ENCODE peak calls at places on chromosomes 13 and 19, in six cellular contexts. One of them, this sample, is unnamed.

GRCh38 chr13:41229356-41229755 is 34.0 kb downstream of the MTRF1 start:
- DNase-seq in cardiac muscle cell: no peak
- DNase-seq in esophagus muscularis mucosa: no peak
- DNase-seq in left lung: no peak
- DNase-seq in stomach: no peak
- DNase-seq in H9: no peak
- DNase-seq in this sample: no peak

GRCh38 chr13:77184455-77184854 is 142.4 kb downstream of the MYCBP2 start:
- DNase-seq in left lung: no peak
- DNase-seq in H9: no peak
- DNase-seq in esophagus muscularis mucosa: no peak
- DNase-seq in cardiac muscle cell: no peak
- DNase-seq in stomach: no peak
- DNase-seq in this sample: no peak

GRCh38 chr19:3266792-3267469 is 42.5 kb downstream of the CELF5 start:
- DNase-seq in left lung: no peak
- DNase-seq in stomach: no peak
- DNase-seq in esophagus muscularis mucosa: no peak
- DNase-seq in cardiac muscle cell: no peak
- DNase-seq in H9: no peak
- DNase-seq in this sample: no peak

GRCh38 chr13:40508112-40508511 is 158.3 kb downstream of the FOXO1 start:
- DNase-seq in stomach: no peak
- DNase-seq in H9: no peak
- DNase-seq in cardiac muscle cell: no peak
- DNase-seq in esophagus muscularis mucosa: no peak
- DNase-seq in left lung: no peak
- DNase-seq in this sample: no peak

GRCh38 chr19:38441660-38442348 is 8.3 kb downstream of the RYR1 start:
- DNase-seq in stomach: no peak
- DNase-seq in cardiac muscle cell: peak
- DNase-seq in H9: peak
- DNase-seq in left lung: no peak
- DNase-seq in esophagus muscularis mucosa: no peak
- DNase-seq in this sample: no peak

GRCh38 chr19:3440082-3440481 is 40.2 kb downstream of the SMIM24 start:
- DNase-seq in esophagus muscularis mucosa: no peak
- DNase-seq in H9: peak
- DNase-seq in left lung: no peak
- DNase-seq in cardiac muscle cell: no peak
- DNase-seq in stomach: peak
- DNase-seq in this sample: peak

GRCh38 chr13:111630411-111630810 is 310.0 kb downstream of the TEX29 start:
- DNase-seq in cardiac muscle cell: no peak
- DNase-seq in stomach: no peak
- DNase-seq in H9: peak
- DNase-seq in left lung: no peak
- DNase-seq in esophagus muscularis mucosa: no peak
- DNase-seq in this sample: no peak

GRCh38 chr13:75410207-75410606 is 71.8 kb downstream of the TBC1D4 start:
- DNase-seq in left lung: no peak
- DNase-seq in stomach: no peak
- DNase-seq in H9: no peak
- DNase-seq in esophagus muscularis mucosa: no peak
- DNase-seq in cardiac muscle cell: no peak
- DNase-seq in this sample: no peak

GRCh38 chr19:48341006-48341405 is 15.7 kb downstream of the EMP3 start:
- DNase-seq in esophagus muscularis mucosa: no peak
- DNase-seq in H9: no peak
- DNase-seq in stomach: no peak
- DNase-seq in cardiac muscle cell: no peak
- DNase-seq in left lung: no peak
- DNase-seq in this sample: no peak

GRCh38 chr13:102693781-102694180 is 1.1 kb downstream of the METTL21C start:
- DNase-seq in cardiac muscle cell: no peak
- DNase-seq in left lung: no peak
- DNase-seq in stomach: no peak
- DNase-seq in H9: no peak
- DNase-seq in esophagus muscularis mucosa: no peak
- DNase-seq in this sample: no peak

GRCh38 chr19:18298601-18299000 is 17.2 kb upstream of the JUND start:
- DNase-seq in esophagus muscularis mucosa: no peak
- DNase-seq in left lung: no peak
- DNase-seq in cardiac muscle cell: no peak
- DNase-seq in stomach: no peak
- DNase-seq in H9: no peak
- DNase-seq in this sample: no peak

GRCh38 chr19:10553943-10554381 is 10.3 kb downstream of the ATG4D start:
- DNase-seq in stomach: peak
- DNase-seq in left lung: no peak
- DNase-seq in cardiac muscle cell: no peak
- DNase-seq in H9: no peak
- DNase-seq in esophagus muscularis mucosa: no peak
- DNase-seq in this sample: no peak

GRCh38 chr19:18843960-18844359 is 12.2 kb downstream of the UPF1 start:
- DNase-seq in stomach: no peak
- DNase-seq in left lung: no peak
- DNase-seq in cardiac muscle cell: no peak
- DNase-seq in esophagus muscularis mucosa: no peak
- DNase-seq in H9: no peak
- DNase-seq in this sample: no peak

GRCh38 chr13:110108348-110109139 is 198.4 kb downstream of the COL4A1 start:
- DNase-seq in H9: peak
- DNase-seq in left lung: peak
- DNase-seq in cardiac muscle cell: peak
- DNase-seq in stomach: peak
- DNase-seq in esophagus muscularis mucosa: peak
- DNase-seq in this sample: peak
- TF ChIP-seq CTCF in H9: peak
- TF ChIP-seq CTCF in left lung: peak
- TF ChIP-seq CTCF in cardiac muscle cell: peak
- TF ChIP-seq CTCF in stomach: peak
- TF ChIP-seq CTCF in esophagus muscularis mucosa: peak
- TF ChIP-seq CTCF in this sample: peak

GRCh38 chr19:55301459-55302331 is 17.9 kb downstream of the BRSK1 start:
- DNase-seq in stomach: peak
- DNase-seq in esophagus muscularis mucosa: peak
- DNase-seq in left lung: peak
- DNase-seq in H9: peak
- DNase-seq in cardiac muscle cell: peak
- DNase-seq in this sample: peak
- TF ChIP-seq CTCF in stomach: peak
- TF ChIP-seq CTCF in esophagus muscularis mucosa: peak
- TF ChIP-seq CTCF in left lung: peak
- TF ChIP-seq CTCF in H9: peak
- TF ChIP-seq CTCF in cardiac muscle cell: peak
- TF ChIP-seq CTCF in this sample: peak

GRCh38 chr19:6018786-6019185 is 40.8 kb upstream of the RANBP3 start:
- DNase-seq in esophagus muscularis mucosa: no peak
- DNase-seq in H9: peak
- DNase-seq in cardiac muscle cell: peak
- DNase-seq in left lung: peak
- DNase-seq in stomach: no peak
- DNase-seq in this sample: peak
- TF ChIP-seq CTCF in esophagus muscularis mucosa: no peak
- TF ChIP-seq CTCF in H9: peak
- TF ChIP-seq CTCF in cardiac muscle cell: peak
- TF ChIP-seq CTCF in left lung: no peak
- TF ChIP-seq CTCF in stomach: no peak
- TF ChIP-seq CTCF in this sample: no peak

DNA sequence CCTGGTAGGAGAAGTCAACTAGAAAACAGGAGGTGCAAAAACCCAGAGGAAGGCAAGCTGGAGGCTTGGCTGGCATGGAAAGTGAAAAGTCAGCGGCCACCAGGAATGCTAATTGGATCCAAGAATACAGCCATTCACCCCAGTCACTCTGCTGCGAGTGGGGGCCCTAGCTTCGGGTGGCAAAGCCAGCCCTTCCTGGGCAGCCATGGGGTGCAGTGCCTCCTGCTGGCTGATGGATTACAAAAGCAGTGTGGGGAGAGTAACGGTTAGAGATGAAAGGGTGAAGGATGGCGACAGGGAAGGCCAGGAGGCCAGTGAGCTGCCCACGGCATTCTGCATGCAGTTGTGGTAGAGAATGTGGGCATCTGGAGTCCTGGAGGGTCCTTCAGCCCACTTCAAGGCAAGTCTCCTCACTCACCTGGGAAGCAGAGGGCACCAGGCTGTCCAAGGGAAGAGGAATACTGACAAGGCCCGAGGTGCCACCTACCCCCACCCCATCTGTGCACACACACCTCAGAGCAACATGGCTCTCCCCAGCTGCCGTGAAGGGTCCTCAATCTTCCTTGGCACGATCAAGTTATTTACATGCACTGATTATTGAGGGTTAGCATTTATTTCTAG is 20.3 kb upstream of the EPHX3 start:
- DNase-seq in stomach: no peak
- DNase-seq in cardiac muscle cell: no peak
- DNase-seq in left lung: no peak
- DNase-seq in H9: peak
- DNase-seq in esophagus muscularis mucosa: no peak
- DNase-seq in this sample: no peak
- TF ChIP-seq CTCF in stomach: no peak
- TF ChIP-seq CTCF in cardiac muscle cell: peak
- TF ChIP-seq CTCF in left lung: no peak
- TF ChIP-seq CTCF in H9: peak
- TF ChIP-seq CTCF in esophagus muscularis mucosa: no peak
- TF ChIP-seq CTCF in this sample: peak

DNA sequence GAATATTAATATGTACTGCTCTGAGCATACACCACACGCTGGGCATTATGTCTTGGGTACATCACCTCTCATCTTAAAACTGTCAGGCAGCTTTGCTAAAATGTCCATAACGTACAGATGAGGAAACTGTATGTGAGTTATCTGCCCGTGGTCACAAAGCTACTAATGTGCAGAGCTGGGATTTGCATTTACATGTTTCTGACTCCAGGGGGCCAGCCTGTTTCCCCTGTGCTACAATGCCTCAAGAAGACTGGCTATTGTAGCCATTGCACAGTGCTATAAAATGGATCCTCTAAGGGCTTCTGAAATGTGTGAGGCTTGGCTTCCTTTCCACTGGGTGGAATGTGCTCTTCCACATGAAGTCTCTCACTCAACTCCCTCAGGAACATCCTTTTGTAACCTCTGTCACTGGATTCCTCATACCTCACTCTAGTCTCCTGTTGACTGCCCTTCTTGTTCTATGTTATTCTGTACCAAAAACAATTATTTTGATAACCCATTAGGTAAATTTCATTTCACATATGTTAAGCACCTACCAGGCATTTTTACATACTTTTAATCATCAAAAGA is 95.6 kb upstream of the HTR2A start:
- DNase-seq in left lung: no peak
- DNase-seq in stomach: no peak
- DNase-seq in H9: no peak
- DNase-seq in esophagus muscularis mucosa: no peak
- DNase-seq in cardiac muscle cell: peak
- DNase-seq in this sample: no peak
- TF ChIP-seq CTCF in left lung: no peak
- TF ChIP-seq CTCF in stomach: no peak
- TF ChIP-seq CTCF in H9: peak
- TF ChIP-seq CTCF in esophagus muscularis mucosa: no peak
- TF ChIP-seq CTCF in cardiac muscle cell: peak
- TF ChIP-seq CTCF in this sample: no peak

GRCh38 chr13:35702316-35702715 is 225.8 kb upstream of the MAB21L1 start:
- DNase-seq in cardiac muscle cell: no peak
- DNase-seq in stomach: no peak
- DNase-seq in esophagus muscularis mucosa: no peak
- DNase-seq in left lung: no peak
- DNase-seq in H9: no peak
- DNase-seq in this sample: no peak

GRCh38 chr13:35700661-35701060 is 224.2 kb upstream of the MAB21L1 start:
- DNase-seq in left lung: no peak
- DNase-seq in esophagus muscularis mucosa: no peak
- DNase-seq in cardiac muscle cell: no peak
- DNase-seq in H9: no peak
- DNase-seq in stomach: no peak
- DNase-seq in this sample: no peak

GRCh38 chr13:35703061-35703460 is 226.6 kb upstream of the MAB21L1 start:
- DNase-seq in stomach: no peak
- DNase-seq in cardiac muscle cell: no peak
- DNase-seq in left lung: no peak
- DNase-seq in H9: no peak
- DNase-seq in esophagus muscularis mucosa: no peak
- DNase-seq in this sample: no peak

GRCh38 chr13:35699805-35700204 is 223.3 kb upstream of the MAB21L1 start:
- DNase-seq in stomach: no peak
- DNase-seq in esophagus muscularis mucosa: no peak
- DNase-seq in left lung: no peak
- DNase-seq in cardiac muscle cell: no peak
- DNase-seq in H9: no peak
- DNase-seq in this sample: no peak

GRCh38 chr13:35704331-35704730 is 227.8 kb upstream of the MAB21L1 start:
- DNase-seq in left lung: no peak
- DNase-seq in stomach: no peak
- DNase-seq in H9: no peak
- DNase-seq in esophagus muscularis mucosa: no peak
- DNase-seq in cardiac muscle cell: no peak
- DNase-seq in this sample: no peak
- TF ChIP-seq CTCF in left lung: no peak
- TF ChIP-seq CTCF in stomach: no peak
- TF ChIP-seq CTCF in H9: no peak
- TF ChIP-seq CTCF in esophagus muscularis mucosa: no peak
- TF ChIP-seq CTCF in cardiac muscle cell: no peak
- TF ChIP-seq CTCF in this sample: no peak

GRCh38 chr13:36858285-36858684 is 39.3 kb downstream of the RFXAP start:
- DNase-seq in left lung: no peak
- DNase-seq in stomach: no peak
- DNase-seq in esophagus muscularis mucosa: no peak
- DNase-seq in cardiac muscle cell: peak
- DNase-seq in H9: no peak
- DNase-seq in this sample: no peak
- TF ChIP-seq CTCF in left lung: peak
- TF ChIP-seq CTCF in stomach: peak
- TF ChIP-seq CTCF in esophagus muscularis mucosa: peak
- TF ChIP-seq CTCF in cardiac muscle cell: peak
- TF ChIP-seq CTCF in H9: peak
- TF ChIP-seq CTCF in this sample: peak

GRCh38 chr19:45401815-45402468 is 2.9 kb downstream of the PPP1R13L start:
- DNase-seq in stomach: no peak
- DNase-seq in cardiac muscle cell: no peak
- DNase-seq in H9: no peak
- DNase-seq in left lung: no peak
- DNase-seq in esophagus muscularis mucosa: no peak
- DNase-seq in this sample: no peak
- TF ChIP-seq CTCF in stomach: no peak
- TF ChIP-seq CTCF in cardiac muscle cell: peak
- TF ChIP-seq CTCF in H9: no peak
- TF ChIP-seq CTCF in left lung: no peak
- TF ChIP-seq CTCF in esophagus muscularis mucosa: no peak
- TF ChIP-seq CTCF in this sample: no peak

DNA sequence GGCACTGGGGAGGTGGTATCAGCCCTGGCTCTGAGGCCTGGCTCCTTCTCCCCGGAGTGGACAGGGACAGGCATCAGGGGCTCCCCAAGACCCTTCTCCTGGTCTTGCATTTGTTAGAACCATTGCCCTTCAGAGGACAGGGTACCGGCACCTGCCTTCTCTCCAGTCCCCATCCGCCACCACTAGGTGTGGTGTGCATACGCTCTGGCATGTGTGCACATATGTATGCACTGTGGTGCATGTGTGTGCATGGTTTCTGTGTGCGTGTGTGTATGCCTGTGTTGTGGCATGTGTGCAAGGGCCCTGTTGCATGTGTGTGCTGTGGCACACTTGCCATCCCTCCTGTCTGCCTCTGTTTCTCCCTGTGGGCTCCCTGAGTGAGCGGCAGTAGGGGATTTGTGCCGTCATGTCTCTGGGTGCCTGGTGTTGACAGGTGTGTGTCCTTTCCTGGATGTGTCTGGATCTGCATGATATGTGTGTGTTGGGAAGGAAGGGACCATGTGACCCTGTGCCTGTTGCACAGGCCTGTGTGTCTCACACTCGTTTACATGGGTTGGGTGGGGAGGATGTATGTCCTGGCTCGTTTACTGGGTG is 9.3 kb downstream of the KCTD15 start:
- DNase-seq in cardiac muscle cell: no peak
- DNase-seq in left lung: no peak
- DNase-seq in H9: no peak
- DNase-seq in stomach: no peak
- DNase-seq in esophagus muscularis mucosa: no peak
- DNase-seq in this sample: no peak
- TF ChIP-seq CTCF in cardiac muscle cell: no peak
- TF ChIP-seq CTCF in left lung: no peak
- TF ChIP-seq CTCF in H9: no peak
- TF ChIP-seq CTCF in stomach: no peak
- TF ChIP-seq CTCF in esophagus muscularis mucosa: no peak
- TF ChIP-seq CTCF in this sample: no peak